ENCODE peak calls at places on chromosomes 12 and 14, in four cellular contexts. O is hepatic stellate cell, Z is upper lobe of left lung, I is astrocyte of the spinal cord. V is an unnamed sample.

GRCh38 chr12:122517877-122518276 is 8.9 kb downstream of the RSRC2 start:
- DNase-seq in O (peak), Z (no peak), I (peak), V (no peak)

GRCh38 chr12:89192419-89192818 is 159.9 kb downstream of the DUSP6 start:
- DNase-seq in O (no peak), Z (no peak), I (no peak), V (no peak)

GRCh38 chr12:30067156-30067555 is 283.4 kb upstream of the TMTC1 start:
- DNase-seq in O (no peak), Z (no peak), I (no peak), V (no peak)

GRCh38 chr12:68420225-68421008 is 88.3 kb upstream of the MDM1 start:
- DNase-seq in O (no peak), Z (no peak), I (peak), V (no peak)

GRCh38 chr14:29906256-29906885 is 21.3 kb downstream of the PRKD1 start:
- DNase-seq in O (no peak), Z (peak), I (peak), V (no peak)

GRCh38 chr12:52151153-52151858 is 40.5 kb downstream of the KRT80 start:
- DNase-seq in O (no peak), Z (no peak), I (no peak), V (no peak)

GRCh38 chr14:97379091-97379531 is 581.9 kb downstream of the VRK1 start:
- DNase-seq in O (no peak), Z (no peak), I (no peak), V (no peak)

GRCh38 chr12:12010277-12011031 is 60.3 kb upstream of the BCL2L14 start:
- DNase-seq in O (peak), Z (peak), I (peak), V (no peak)

GRCh38 chr14:80636071-80636470 is 305.5 kb downstream of the CEP128 start:
- DNase-seq in O (no peak), Z (no peak), I (no peak), V (no peak)

GRCh38 chr12:49055978-49056754 is 4.4 kb downstream of the KMT2D start:
- DNase-seq in O (peak), Z (peak), I (peak), V (no peak)

GRCh38 chr12:109356586-109356985 is 8.9 kb downstream of the MYO1H start:
- DNase-seq in O (no peak), Z (no peak), I (no peak), V (no peak)

GRCh38 chr12:14810953-14811483 is 3.0 kb downstream of the SMCO3 start:
- DNase-seq in O (no peak), Z (peak), I (peak), V (no peak)

GRCh38 chr14:71473843-71474242 is 458.4 kb upstream of the RGS6 start:
- DNase-seq in O (no peak), Z (no peak), I (no peak), V (no peak)

GRCh38 chr12:96981053-96981452 is 74.0 kb downstream of the NEDD1 start:
- DNase-seq in O (peak), Z (no peak), I (peak), V (no peak)

GRCh38 chr12:118694128-118694775 is 287.1 kb upstream of the SRRM4 start:
- DNase-seq in O (no peak), Z (no peak), I (no peak), V (no peak)

GRCh38 chr14:68628605-68629310 is 164.1 kb downstream of the ZFP36L1 start:
- DNase-seq in O (no peak), Z (peak), I (no peak), V (no peak)

GRCh38 chr12:117850048-117850447 is 118.7 kb downstream of the KSR2 start:
- DNase-seq in O (peak), Z (no peak), I (peak), V (no peak)

GRCh38 chr14:31556191-31556590 is 5.0 kb upstream of the NUBPL start:
- DNase-seq in O (no peak), Z (no peak), I (no peak), V (no peak)

GRCh38 chr14:43003845-43004244 is 1397.2 kb downstream of the LRFN5 start:
- DNase-seq in O (no peak), Z (no peak), I (peak), V (no peak)

GRCh38 chr12:68406134-68406576 is 74.0 kb upstream of the MDM1 start:
- DNase-seq in O (peak), Z (peak), I (peak), V (peak)

GRCh38 chr12:77339610-77340009 is 274.2 kb upstream of the E2F7 start:
- DNase-seq in O (no peak), Z (no peak), I (peak), V (no peak)

GRCh38 chr12:53994691-53995310 is 5.2 kb upstream of the HOXC9 start:
- DNase-seq in O (no peak), Z (no peak), I (no peak), V (no peak)

GRCh38 chr12:130031571-130032189 is 127.9 kb upstream of the TMEM132D start:
- DNase-seq in O (peak), Z (peak), I (peak), V (no peak)

GRCh38 chr12:52027085-52027843 is 20.5 kb downstream of the TAMALIN start:
- DNase-seq in O (no peak), Z (no peak), I (no peak), V (no peak)

GRCh38 chr14:37985826-37986470 is 221.8 kb upstream of the SSTR1 start:
- DNase-seq in O (peak), Z (peak), I (peak), V (no peak)

GRCh38 chr14:78764240-78764639 is 594.1 kb downstream of the NRXN3 start:
- DNase-seq in O (peak), Z (no peak), I (peak), V (no peak)

GRCh38 chr14:74179775-74180354 is 59.4 kb upstream of the VSX2 start:
- DNase-seq in O (no peak), Z (peak), I (no peak), V (no peak)

GRCh38 chr14:81434230-81434629 is 34.1 kb upstream of the STON2 start:
- DNase-seq in O (no peak), Z (no peak), I (no peak), V (no peak)

GRCh38 chr12:121466800-121467637 is 67.1 kb downstream of the RNF34 start:
- DNase-seq in O (peak), Z (peak), I (peak), V (peak)

GRCh38 chr14:99080306-99080705 is 191.7 kb downstream of the BCL11B start:
- DNase-seq in O (no peak), Z (no peak), I (no peak), V (no peak)

GRCh38 chr12:113048716-113049127 is 7.8 kb upstream of the DTX1 start:
- DNase-seq in O (peak), Z (peak), I (peak), V (peak)

GRCh38 chr12:108595711-108596647 is 1.9 kb downstream of the TMEM119 start:
- DNase-seq in O (no peak), Z (no peak), I (no peak), V (no peak)

GRCh38 chr14:27184371-27184901 is 586.6 kb upstream of the NOVA1 start:
- DNase-seq in O (no peak), Z (no peak), I (peak), V (no peak)

GRCh38 chr12:132602578-132603239 is 7.7 kb downstream of the LRCOL1 start:
- DNase-seq in O (no peak), Z (no peak), I (no peak), V (no peak)

V was measured in cerebellar nuclear complex.